ENCODE peak calls at places on chromosomes 2 and 18, in six cellular contexts. Q, T, K, F, O and A are unnamed samples.

GRCh38 chr2:378364-378763 is 90.5 kb upstream of the ALKAL2 start:
- DNase-seq in Q (no peak), T (no peak), K (no peak), F (no peak), O (no peak), A (no peak)

GRCh38 chr2:11775384-11775783 is 29.0 kb downstream of the LPIN1 start:
- DNase-seq in Q (peak; percentile 51), T (no peak), K (no peak), F (no peak), O (peak; percentile 44), A (no peak)

GRCh38 chr18:49858309-49859005 is 45.1 kb upstream of the ACAA2 start:
- DNase-seq in Q (peak; percentile 62), T (peak; percentile 46), K (peak; percentile 43), F (peak; percentile 79), O (no peak), A (peak; percentile 35)

GRCh38 chr2:36362291-36362690 is 6.7 kb downstream of the CRIM1 start:
- DNase-seq in Q (peak; percentile 92), T (no peak), K (no peak), F (no peak), O (no peak), A (no peak)

GRCh38 chr18:56988022-56988421 is 158.9 kb upstream of the BOD1L2 start:
- DNase-seq in Q (no peak), T (no peak), K (no peak), F (no peak), O (no peak), A (no peak)

GRCh38 chr2:157786663-157787363 is 89.3 kb downstream of the ACVR1 start:
- DNase-seq in Q (peak; percentile 37), T (no peak), K (no peak), F (no peak), O (no peak), A (no peak)

GRCh38 chr2:217911283-217911965 is 91.4 kb downstream of the TNS1 start:
- DNase-seq in Q (no peak), T (no peak), K (no peak), F (no peak), O (no peak), A (no peak)

GRCh38 chr18:7696846-7697245 is 129.7 kb downstream of the PTPRM start:
- DNase-seq in Q (no peak), T (no peak), K (no peak), F (no peak), O (no peak), A (no peak)

GRCh38 chr2:69291004-69291650 is 95.9 kb downstream of the GFPT1 start:
- DNase-seq in Q (peak; percentile 89), T (no peak), K (no peak), F (no peak), O (no peak), A (no peak)

GRCh38 chr2:68514316-68514929 is 47.0 kb downstream of the APLF start:
- DNase-seq in Q (no peak), T (no peak), K (no peak), F (peak; percentile 21), O (no peak), A (no peak)

GRCh38 chr2:235799281-235799680 is 305.4 kb downstream of the AGAP1 start:
- DNase-seq in Q (no peak), T (no peak), K (no peak), F (no peak), O (no peak), A (no peak)

GRCh38 chr18:78976697-78977626 is 2.7 kb upstream of the SALL3 start:
- DNase-seq in Q (no peak), T (no peak), K (no peak), F (no peak), O (no peak), A (no peak)

GRCh38 chr2:172639823-172640222 is 83.9 kb downstream of the PDK1 start:
- DNase-seq in Q (peak; percentile 91), T (no peak), K (no peak), F (no peak), O (no peak), A (no peak)

GRCh38 chr2:127406454-127406853 is 11.8 kb upstream of the PROC start:
- DNase-seq in Q (no peak), T (no peak), K (no peak), F (no peak), O (no peak), A (no peak)

GRCh38 chr2:105136394-105136793 is 98.5 kb downstream of the MRPS9 start:
- DNase-seq in Q (no peak), T (no peak), K (no peak), F (no peak), O (no peak), A (no peak)

DNA sequence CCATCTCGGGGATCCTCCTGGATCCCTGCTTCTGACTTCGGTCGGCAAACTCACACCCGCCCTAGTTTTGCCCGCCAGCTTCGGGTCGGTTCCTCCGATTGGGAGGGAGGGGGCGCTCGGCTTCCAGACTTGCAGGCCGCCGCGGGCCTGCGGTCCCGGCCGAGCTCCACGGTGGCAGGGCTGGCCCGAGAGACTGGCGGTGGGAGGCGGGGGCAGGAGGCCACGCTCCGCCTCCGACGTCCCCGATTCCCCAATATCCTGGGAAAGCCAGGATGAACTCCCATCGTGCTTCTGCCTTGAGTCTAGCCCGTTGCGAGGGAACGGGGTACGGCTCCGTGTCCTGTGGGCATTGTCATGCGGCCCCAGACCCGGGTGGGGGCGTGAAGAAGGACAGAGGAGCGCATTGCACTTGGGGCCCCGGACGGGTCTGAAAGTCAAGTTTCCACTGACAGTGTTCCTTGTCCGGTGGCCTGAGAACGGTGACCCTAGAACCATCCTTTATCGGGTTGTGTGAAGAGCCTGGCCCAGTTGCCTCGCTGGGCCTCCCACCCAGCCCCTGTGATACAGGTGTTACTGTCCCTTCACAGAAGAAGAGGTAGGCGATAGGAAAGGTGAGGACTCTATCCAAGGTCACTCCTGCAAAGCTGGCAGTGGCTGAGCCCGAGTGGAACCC is 2.4 kb upstream of the INHBB start:
- DNase-seq in Q (peak; percentile 67), T (no peak), K (peak; percentile 54), F (peak; percentile 88), O (no peak), A (peak; percentile 14)
- H3K4me3 ChIP-seq in Q (no peak overlapping the region), T (no peak overlapping the region), K (peak overlapping the region; percentile 65), F (no peak overlapping the region), O (no peak overlapping the region), A (no peak overlapping the region)

DNA sequence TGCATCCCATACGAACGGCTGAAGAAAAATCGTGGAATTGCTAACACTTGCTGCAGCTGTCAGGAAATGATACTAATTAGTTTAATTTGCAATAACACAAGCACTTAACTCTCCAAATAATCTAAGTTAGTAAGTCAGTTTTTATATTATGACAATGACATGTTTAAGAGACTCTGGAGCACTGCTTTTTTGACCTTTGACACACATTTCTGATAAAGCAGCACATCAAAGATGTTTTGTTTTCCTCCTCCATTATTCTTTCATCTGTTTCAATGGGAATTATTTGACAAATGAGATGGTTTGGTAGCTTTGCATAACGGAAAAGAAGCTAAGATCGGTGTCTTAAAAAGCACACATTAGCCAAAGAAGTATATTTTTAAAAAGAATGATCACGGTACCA is 123.8 kb upstream of the SATB2 start:
- DNase-seq in Q (no peak), T (no peak), K (no peak), F (no peak), O (no peak), A (no peak)
- H3K4me3 ChIP-seq in Q (peak overlapping the region; percentile 48), T (no peak overlapping the region), K (peak overlapping the region; percentile 61), F (no peak overlapping the region), O (no peak overlapping the region), A (no peak overlapping the region)

GRCh38 chr2:1742300-1742679 is 2.0 kb downstream of the PXDN start:
- DNase-seq in Q (peak; percentile 51), T (no peak), K (no peak), F (no peak), O (no peak), A (no peak)
- H3K4me3 ChIP-seq in Q (peak overlapping the region; percentile 74), T (no peak overlapping the region), K (peak overlapping the region; percentile 64), F (no peak overlapping the region), O (no peak overlapping the region), A (no peak overlapping the region)

GRCh38 chr18:23664674-23665073 is 2.0 kb upstream of the ANKRD29 start:
- DNase-seq in Q (no peak), T (no peak), K (no peak), F (no peak), O (no peak), A (no peak)

GRCh38 chr18:23667114-23667513 is 4.4 kb upstream of the ANKRD29 start:
- DNase-seq in Q (no peak), T (no peak), K (no peak), F (no peak), O (no peak), A (no peak)

GRCh38 chr18:23658296-23658695 is 4.4 kb downstream of the ANKRD29 start:
- DNase-seq in Q (peak; percentile 19), T (no peak), K (no peak), F (no peak), O (no peak), A (no peak)

GRCh38 chr18:23662309-23663263 is at the start of gene ANKRD29:
- DNase-seq in Q (peak; percentile 50), T (peak; percentile 36), K (no peak), F (peak; percentile 54), O (no peak), A (peak; percentile 28)

GRCh38 chr18:23661735-23662308 is 889 bp downstream of the ANKRD29 start:
- DNase-seq in Q (no peak), T (no peak), K (no peak), F (no peak), O (no peak), A (no peak)
- H3K4me3 ChIP-seq in Q (peak overlapping the region; percentile 49), T (peak overlapping the region; percentile 66), K (peak overlapping the region; percentile 67), F (no peak overlapping the region), O (no peak overlapping the region), A (no peak overlapping the region)

GRCh38 chr2:19351499-19351898 is 6.9 kb downstream of the OSR1 start:
- DNase-seq in Q (no peak), T (no peak), K (no peak), F (no peak), O (no peak), A (no peak)

GRCh38 chr2:19349911-19350677 is 8.3 kb downstream of the OSR1 start:
- DNase-seq in Q (peak; percentile 68), T (peak; percentile 38), K (peak; percentile 31), F (peak; percentile 64), O (no peak), A (no peak)

GRCh38 chr2:19348692-19349091 is 9.7 kb downstream of the OSR1 start:
- DNase-seq in Q (no peak), T (no peak), K (no peak), F (no peak), O (no peak), A (no peak)

GRCh38 chr2:19351914-19352697 is 6.3 kb downstream of the OSR1 start:
- DNase-seq in Q (no peak), T (no peak), K (no peak), F (no peak), O (no peak), A (no peak)

DNA sequence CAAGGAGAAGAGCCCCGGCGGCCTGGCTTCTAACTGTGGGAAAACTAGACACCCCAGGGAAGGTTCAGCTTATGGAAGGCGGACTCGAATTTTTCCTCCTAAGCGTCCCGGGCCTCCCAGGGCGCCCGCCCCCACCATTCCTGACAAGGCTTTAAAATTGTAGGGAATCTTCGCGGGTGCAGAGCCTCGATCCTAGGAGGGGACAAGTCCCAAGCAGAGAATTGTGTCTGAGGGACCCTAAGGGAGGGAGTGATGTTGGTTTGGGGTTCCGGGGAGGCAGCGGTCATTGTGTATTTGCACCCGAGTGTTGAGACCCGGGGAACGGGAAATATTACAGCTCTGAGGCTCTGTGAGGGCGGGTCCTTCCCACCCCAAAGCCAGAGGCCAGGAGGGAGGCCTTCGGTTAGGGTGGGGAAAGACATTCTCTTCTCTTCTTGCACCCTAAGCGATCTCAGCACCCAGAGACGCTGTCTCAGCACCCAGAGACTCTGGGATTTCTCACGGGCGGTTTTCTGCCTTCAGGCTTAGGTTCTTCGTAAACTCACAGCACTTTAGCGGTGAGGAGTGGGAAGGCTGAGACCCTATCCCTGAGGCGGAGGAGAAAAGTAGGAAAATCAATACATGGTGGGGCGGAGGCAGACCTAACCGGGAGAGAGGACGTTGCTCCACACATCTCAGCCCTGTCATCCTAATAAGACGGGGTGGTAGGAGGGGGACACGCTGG is 7.6 kb downstream of the OSR1 start:
- DNase-seq in Q (no peak), T (no peak), K (no peak), F (no peak), O (no peak), A (no peak)
- H3K4me3 ChIP-seq in Q (no peak overlapping the region), T (no peak overlapping the region), K (peak overlapping the region; percentile 51), F (no peak overlapping the region), O (no peak overlapping the region), A (no peak overlapping the region)